ENCODE peak calls at places on chromosomes 16 and 17, in five cellular contexts. W, C, J, A and M are unnamed samples.

GRCh38 chr17:39145143-39145542 is 6.3 kb downstream of the PLXDC1 start:
- DNase-seq in W (no peak), C (no peak), J (no peak), A (no peak), M (no peak)

GRCh38 chr17:50209472-50210248 is 8.2 kb upstream of the COL1A1 start:
- DNase-seq in W (no peak), C (no peak), J (no peak), A (peak; percentile 92), M (peak; percentile 93)

GRCh38 chr17:2090804-2091534 is 36.1 kb downstream of the HIC1 start:
- DNase-seq in W (no peak), C (no peak), J (no peak), A (peak; percentile 67), M (no peak)

GRCh38 chr16:78984324-78984723 is 616.2 kb downstream of the MAF start:
- DNase-seq in W (no peak), C (no peak), J (no peak), A (no peak), M (no peak)

GRCh38 chr16:51012396-51012795 is 138.7 kb downstream of the SALL1 start:
- DNase-seq in W (no peak), C (no peak), J (no peak), A (no peak), M (no peak)

GRCh38 chr16:88744839-88745521 is 38.7 kb downstream of the CTU2 start:
- DNase-seq in W (no peak), C (no peak), J (no peak), A (no peak), M (peak; percentile 58)

GRCh38 chr16:67542464-67542863 is 13.8 kb downstream of the RIPOR1 start:
- DNase-seq in W (no peak), C (no peak), J (peak; percentile 73), A (no peak), M (no peak)

GRCh38 chr16:51382215-51382614 is 231.1 kb upstream of the SALL1 start:
- DNase-seq in W (no peak), C (no peak), J (no peak), A (no peak), M (no peak)

GRCh38 chr16:58116529-58116928 is 12.7 kb downstream of the CFAP20 start:
- DNase-seq in W (no peak), C (no peak), J (no peak), A (no peak), M (no peak)

GRCh38 chr16:27315333-27316037 is 1.7 kb downstream of the IL4R start:
- DNase-seq in W (no peak), C (no peak), J (peak; percentile 25), A (peak; percentile 67), M (peak; percentile 71)

GRCh38 chr16:1871974-1872635 is at the start of gene MEIOB:
- DNase-seq in W (no peak), C (no peak), J (no peak), A (no peak), M (no peak)

GRCh38 chr16:67966549-67967182 is 1.8 kb downstream of the SLC12A4 start:
- DNase-seq in W (no peak), C (no peak), J (no peak), A (no peak), M (no peak)

GRCh38 chr16:79653337-79654000 is 52.9 kb upstream of the MAF start:
- DNase-seq in W (no peak), C (no peak), J (no peak), A (peak; percentile 80), M (peak; percentile 87)

GRCh38 chr17:48646183-48647102 is 20.3 kb upstream of the HOXB9 start:
- DNase-seq in W (no peak), C (no peak), J (no peak), A (no peak), M (no peak)

GRCh38 chr17:197352-197751 is 15.9 kb upstream of the DOC2B start:
- DNase-seq in W (no peak), C (no peak), J (no peak), A (peak; percentile 5), M (no peak)

GRCh38 chr16:15827299-15827698 is 29.5 kb downstream of the MYH11 start:
- DNase-seq in W (no peak), C (no peak), J (no peak), A (no peak), M (no peak)

GRCh38 chr17:67491009-67491677 is 114.1 kb downstream of the PITPNC1 start:
- DNase-seq in W (peak; percentile 75), C (peak; percentile 79), J (no peak), A (peak; percentile 94), M (peak; percentile 94)

GRCh38 chr16:47732806-47733150 is 271.6 kb downstream of the PHKB start:
- DNase-seq in W (no peak), C (no peak), J (no peak), A (no peak), M (no peak)

GRCh38 chr16:77564791-77565390 is 130.1 kb upstream of the ADAMTS18 start:
- DNase-seq in W (no peak), C (no peak), J (no peak), A (no peak), M (no peak)